ENCODE peak calls at places on chromosome X, in six cellular contexts. One of them, this sample, is unnamed.
A peak's percentile ranks its signal among the peaks of the same experiment; 100 is the strongest.

GRCh38 chrX:153688071-153688470 is 345 bp downstream of the SLC6A8 start:
- DNase-seq in uterus: no peak
- DNase-seq in A549: no peak
- DNase-seq in heart left ventricle: no peak
- DNase-seq in ovary: no peak
- DNase-seq in suprapubic skin: no peak
- DNase-seq in this sample: no peak

GRCh38 chrX:106894392-106894909 is 8.7 kb downstream of the RIPPLY1 start:
- DNase-seq in heart left ventricle: peak; percentile 24
- DNase-seq in uterus: peak; percentile 52
- DNase-seq in suprapubic skin: no peak
- DNase-seq in A549: peak; percentile 50
- DNase-seq in ovary: peak; percentile 48
- DNase-seq in this sample: peak; percentile 65

GRCh38 chrX:23765449-23765848 is 17.5 kb upstream of the SAT1 start:
- DNase-seq in uterus: no peak
- DNase-seq in heart left ventricle: no peak
- DNase-seq in A549: no peak
- DNase-seq in ovary: no peak
- DNase-seq in suprapubic skin: no peak
- DNase-seq in this sample: no peak

GRCh38 chrX:17038277-17038676 is 91.8 kb downstream of the REPS2 start:
- DNase-seq in suprapubic skin: no peak
- DNase-seq in heart left ventricle: no peak
- DNase-seq in A549: no peak
- DNase-seq in ovary: no peak
- DNase-seq in uterus: peak; percentile 23
- DNase-seq in this sample: no peak

GRCh38 chrX:107710617-107711391 is 64.8 kb downstream of the TSC22D3 start:
- DNase-seq in uterus: peak; percentile 45
- DNase-seq in suprapubic skin: peak; percentile 64
- DNase-seq in heart left ventricle: peak; percentile 43
- DNase-seq in ovary: no peak
- DNase-seq in A549: peak; percentile 76
- DNase-seq in this sample: peak; percentile 64

GRCh38 chrX:34631826-34632225 is 25.3 kb downstream of the TMEM47 start:
- DNase-seq in suprapubic skin: no peak
- DNase-seq in A549: no peak
- DNase-seq in ovary: no peak
- DNase-seq in uterus: no peak
- DNase-seq in heart left ventricle: no peak
- DNase-seq in this sample: no peak

GRCh38 chrX:15567267-15567666 is 33.5 kb downstream of the ACE2 start:
- DNase-seq in A549: no peak
- DNase-seq in uterus: no peak
- DNase-seq in ovary: no peak
- DNase-seq in suprapubic skin: no peak
- DNase-seq in heart left ventricle: no peak
- DNase-seq in this sample: no peak

GRCh38 chrX:1516596-1517104 is 20.3 kb downstream of the P2RY8 start:
- DNase-seq in A549: no peak
- DNase-seq in ovary: no peak
- DNase-seq in suprapubic skin: peak; percentile 14
- DNase-seq in uterus: no peak
- DNase-seq in heart left ventricle: no peak
- DNase-seq in this sample: no peak

GRCh38 chrX:37378399-37378798 is 29.2 kb downstream of the PRRG1 start:
- DNase-seq in ovary: no peak
- DNase-seq in suprapubic skin: no peak
- DNase-seq in heart left ventricle: no peak
- DNase-seq in uterus: no peak
- DNase-seq in A549: no peak
- DNase-seq in this sample: no peak

DNA sequence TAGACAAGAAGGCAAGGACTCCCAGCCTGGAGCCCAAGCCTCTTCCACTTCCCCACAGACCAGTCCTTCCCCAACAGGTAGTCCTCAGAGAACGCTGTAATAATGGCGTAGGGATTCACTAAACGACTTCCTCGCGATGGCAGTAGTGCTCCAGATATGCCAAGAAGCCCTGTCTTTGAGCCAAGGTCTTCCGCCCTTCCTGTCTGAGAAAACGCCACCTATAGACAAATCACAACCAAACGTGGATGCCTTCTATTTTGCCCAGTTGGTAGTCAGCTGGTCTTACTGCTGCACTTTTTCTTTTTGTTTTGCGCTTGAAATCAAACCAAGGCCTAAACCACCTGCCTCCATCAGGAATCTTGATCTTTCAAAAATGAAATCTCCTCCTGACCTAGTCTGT is 203.3 kb downstream of the OR13H1 start:
- DNase-seq in heart left ventricle: no peak
- DNase-seq in A549: peak; percentile 62
- DNase-seq in ovary: peak; percentile 80
- DNase-seq in uterus: peak; percentile 76
- DNase-seq in suprapubic skin: peak; percentile 70
- DNase-seq in this sample: no peak
- TF ChIP-seq POLR2A in heart left ventricle: no peak
- TF ChIP-seq POLR2A in A549: no peak
- TF ChIP-seq POLR2A in ovary: no peak
- TF ChIP-seq POLR2A in uterus: no peak
- TF ChIP-seq POLR2A in suprapubic skin: no peak
- TF ChIP-seq POLR2A in this sample: no peak

GRCh38 chrX:109632906-109633504 is 8.0 kb upstream of the KCNE5 start:
- DNase-seq in A549: peak; percentile 13
- DNase-seq in uterus: no peak
- DNase-seq in heart left ventricle: no peak
- DNase-seq in suprapubic skin: no peak
- DNase-seq in ovary: no peak
- DNase-seq in this sample: peak; percentile 15
- TF ChIP-seq CTCF in A549: peak; percentile 54
- TF ChIP-seq CTCF in uterus: no peak
- TF ChIP-seq CTCF in heart left ventricle: peak; percentile 52
- TF ChIP-seq CTCF in suprapubic skin: no peak
- TF ChIP-seq CTCF in ovary: no peak
- TF ChIP-seq CTCF in this sample: peak; percentile 38

GRCh38 chrX:65994519-65995501 is 45.1 kb downstream of the VSIG4 start:
- DNase-seq in ovary: no peak
- DNase-seq in suprapubic skin: no peak
- DNase-seq in A549: no peak
- DNase-seq in uterus: no peak
- DNase-seq in heart left ventricle: no peak
- DNase-seq in this sample: no peak
- TF ChIP-seq POLR2A in ovary: no peak
- TF ChIP-seq POLR2A in suprapubic skin: no peak
- TF ChIP-seq POLR2A in A549: no peak
- TF ChIP-seq POLR2A in uterus: no peak
- TF ChIP-seq POLR2A in heart left ventricle: no peak
- TF ChIP-seq POLR2A in this sample: no peak

DNA sequence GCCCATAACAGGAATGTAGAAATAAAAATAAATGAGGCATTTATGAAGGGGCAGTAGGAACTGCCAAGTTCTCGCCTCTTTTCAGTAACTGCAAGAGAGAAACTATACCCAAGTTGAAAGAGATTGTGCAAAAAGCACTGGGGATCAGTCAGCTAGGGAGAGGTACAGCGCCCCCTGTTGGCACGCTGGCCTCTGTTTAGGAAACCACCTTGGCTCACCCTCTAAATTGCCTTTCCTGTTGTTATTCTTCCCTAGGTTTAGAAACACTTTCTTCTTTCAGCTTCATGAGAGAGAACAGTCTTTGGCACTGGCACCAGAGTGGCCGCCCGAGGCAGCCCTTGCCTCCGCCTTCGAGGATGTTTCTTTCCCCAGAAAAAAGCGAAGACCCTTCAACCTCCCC is 348.5 kb downstream of the MID1IP1 start:
- DNase-seq in heart left ventricle: peak; percentile 53
- DNase-seq in ovary: peak; percentile 74
- DNase-seq in A549: no peak
- DNase-seq in uterus: peak; percentile 47
- DNase-seq in suprapubic skin: peak; percentile 72
- DNase-seq in this sample: peak; percentile 89
- TF ChIP-seq CTCF in heart left ventricle: peak; percentile 68
- TF ChIP-seq CTCF in ovary: peak; percentile 28
- TF ChIP-seq CTCF in A549: peak; percentile 31
- TF ChIP-seq CTCF in uterus: peak; percentile 31
- TF ChIP-seq CTCF in suprapubic skin: peak; percentile 54
- TF ChIP-seq CTCF in this sample: peak; percentile 57

GRCh38 chrX:74925210-74926088 is at the start of gene NEXMIF:
- DNase-seq in uterus: peak; percentile 12
- DNase-seq in heart left ventricle: no peak
- DNase-seq in A549: peak; percentile 45
- DNase-seq in suprapubic skin: no peak
- DNase-seq in ovary: peak; percentile 25
- DNase-seq in this sample: peak; percentile 19

GRCh38 chrX:74923942-74924448 is 1.3 kb downstream of the NEXMIF start:
- DNase-seq in uterus: peak; percentile 28
- DNase-seq in heart left ventricle: no peak
- DNase-seq in suprapubic skin: no peak
- DNase-seq in ovary: peak; percentile 21
- DNase-seq in A549: no peak
- DNase-seq in this sample: peak; percentile 33

GRCh38 chrX:74922922-74923321 is 2.3 kb downstream of the NEXMIF start:
- DNase-seq in uterus: no peak
- DNase-seq in A549: no peak
- DNase-seq in suprapubic skin: no peak
- DNase-seq in ovary: no peak
- DNase-seq in heart left ventricle: no peak
- DNase-seq in this sample: no peak

GRCh38 chrX:74924449-74925209 is 623 bp downstream of the NEXMIF start:
- DNase-seq in heart left ventricle: peak; percentile 14
- DNase-seq in suprapubic skin: peak; percentile 58
- DNase-seq in ovary: peak; percentile 52
- DNase-seq in uterus: peak; percentile 45
- DNase-seq in A549: peak; percentile 12
- DNase-seq in this sample: peak; percentile 36
- TF ChIP-seq POLR2A in heart left ventricle: no peak
- TF ChIP-seq POLR2A in suprapubic skin: no peak
- TF ChIP-seq POLR2A in ovary: no peak
- TF ChIP-seq POLR2A in uterus: no peak
- TF ChIP-seq POLR2A in A549: no peak
- TF ChIP-seq POLR2A in this sample: no peak

GRCh38 chrX:53077207-53078197 is 4.7 kb upstream of the TSPYL2 start:
- DNase-seq in suprapubic skin: peak; percentile 13
- DNase-seq in heart left ventricle: no peak
- DNase-seq in uterus: no peak
- DNase-seq in A549: no peak
- DNase-seq in ovary: no peak
- DNase-seq in this sample: no peak
- TF ChIP-seq CTCF in suprapubic skin: no peak
- TF ChIP-seq CTCF in heart left ventricle: no peak
- TF ChIP-seq CTCF in uterus: no peak
- TF ChIP-seq CTCF in A549: no peak
- TF ChIP-seq CTCF in ovary: no peak
- TF ChIP-seq CTCF in this sample: no peak

DNA sequence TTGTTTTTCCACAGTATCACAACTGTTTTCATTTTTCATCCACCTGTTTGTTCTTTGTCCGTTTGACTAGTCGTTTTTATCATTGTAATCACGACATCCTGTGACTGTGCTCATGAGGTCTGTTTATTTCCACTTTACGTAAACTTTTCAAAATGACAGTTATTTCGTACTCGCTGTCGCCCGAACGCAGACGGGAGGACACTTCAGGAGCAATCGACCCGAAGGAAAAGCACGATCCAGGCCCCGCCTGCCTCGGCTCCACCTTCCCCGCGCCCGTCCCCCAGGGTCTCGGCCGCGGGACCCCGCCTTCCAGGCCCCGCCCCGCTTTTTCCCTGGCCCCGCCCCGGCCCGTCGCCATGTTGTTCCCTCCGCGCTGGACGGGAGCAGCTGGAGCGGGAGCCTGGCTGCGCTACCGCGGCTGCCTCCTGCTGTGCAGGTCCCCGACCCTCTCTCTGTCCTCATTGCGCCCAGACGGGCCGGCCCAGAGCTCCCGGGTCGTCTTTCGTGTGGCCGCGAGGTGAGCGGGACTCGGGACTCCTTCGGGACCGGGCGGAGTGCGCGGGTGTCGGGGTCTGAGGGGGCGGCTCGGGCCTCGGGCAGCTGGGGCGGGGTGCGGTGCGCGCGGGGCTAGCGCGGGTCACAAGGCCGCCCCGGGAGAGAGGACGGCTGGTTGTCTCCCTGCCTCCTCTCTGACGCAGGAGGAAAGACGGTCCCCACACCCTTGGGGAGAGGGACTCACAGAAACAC is at the start of gene RAB9A:
- DNase-seq in heart left ventricle: peak; percentile 89
- DNase-seq in ovary: peak; percentile 93
- DNase-seq in uterus: peak; percentile 94
- DNase-seq in suprapubic skin: peak; percentile 92
- DNase-seq in A549: peak; percentile 76
- DNase-seq in this sample: peak; percentile 86
- TF ChIP-seq POLR2A in heart left ventricle: peak; percentile 89
- TF ChIP-seq POLR2A in ovary: peak; percentile 88
- TF ChIP-seq POLR2A in uterus: peak; percentile 81
- TF ChIP-seq POLR2A in suprapubic skin: peak; percentile 83
- TF ChIP-seq POLR2A in A549: peak; percentile 94
- TF ChIP-seq POLR2A in this sample: no peak

DNA sequence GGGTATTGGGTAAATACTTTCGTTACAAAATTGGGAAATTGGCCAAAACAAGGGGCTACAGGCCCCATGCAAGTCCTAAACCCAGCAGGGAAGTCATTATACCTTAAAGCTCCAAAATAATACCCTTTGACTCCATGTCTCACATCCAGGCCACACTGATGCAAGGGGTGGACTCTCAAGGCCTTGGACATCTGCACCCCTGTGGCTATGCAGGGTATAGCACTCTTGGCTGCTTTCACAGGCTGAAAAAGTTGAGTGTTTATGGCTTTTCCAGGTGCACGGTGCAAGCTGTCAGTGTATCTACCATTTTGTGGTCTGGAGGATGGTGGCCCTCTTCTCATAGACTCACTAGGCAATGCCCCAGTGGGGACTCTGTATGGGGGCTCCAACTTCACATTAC is 326.5 kb downstream of the TEX13C start:
- DNase-seq in suprapubic skin: no peak
- DNase-seq in ovary: no peak
- DNase-seq in heart left ventricle: no peak
- DNase-seq in A549: no peak
- DNase-seq in uterus: no peak
- DNase-seq in this sample: peak; percentile 23
- TF ChIP-seq CTCF in suprapubic skin: no peak
- TF ChIP-seq CTCF in ovary: no peak
- TF ChIP-seq CTCF in heart left ventricle: no peak
- TF ChIP-seq CTCF in A549: no peak
- TF ChIP-seq CTCF in uterus: no peak
- TF ChIP-seq CTCF in this sample: no peak